ENCODE peak calls at places on chromosome 12, in seven cellular contexts. L, K, A, Z, B, G and Y are unnamed samples. For H3K4me1, the result is how much of the 10 kb centered on the place peaks cover.

GRCh38 chr12:70332236-70332635 is 33.9 kb upstream of the KCNMB4 start:
- DNase-seq in G (peak), K (no peak), L (no peak), Z (no peak), B (no peak), A (no peak), Y (no peak)

GRCh38 chr12:56081393-56082347 is 1.7 kb downstream of the ERBB3 start:
- DNase-seq in G (peak), Z (no peak), A (no peak), K (no peak), L (no peak), B (no peak), Y (no peak)

GRCh38 chr12:76548222-76548837 is 11.2 kb downstream of the OSBPL8 start:
- DNase-seq in L (peak), A (no peak), G (peak), K (no peak), B (no peak), Z (no peak), Y (no peak)

GRCh38 chr12:10339441-10339840 is 31.8 kb downstream of the KLRD1 start:
- DNase-seq in K (no peak), Z (no peak), G (peak), A (no peak), L (no peak), B (no peak), Y (no peak)

GRCh38 chr12:63976902-63977395 is 132.4 kb downstream of the SRGAP1 start:
- DNase-seq in Z (no peak), B (no peak), L (no peak), G (no peak), K (no peak), A (no peak), Y (no peak)

GRCh38 chr12:21934173-21934572 is 7.1 kb downstream of the ABCC9 start:
- DNase-seq in A (no peak), L (no peak), K (no peak), G (no peak), Z (no peak), B (no peak), Y (no peak)

GRCh38 chr12:111359914-111360276 is 9.0 kb downstream of the PHETA1 start:
- DNase-seq in L (no peak), Z (no peak), A (no peak), B (no peak), G (no peak), K (no peak), Y (no peak)

GRCh38 chr12:131592972-131593371 is 117.9 kb upstream of the SFSWAP start:
- DNase-seq in K (no peak), A (no peak), Z (no peak), B (no peak), G (no peak), L (no peak), Y (no peak)

GRCh38 chr12:32115404-32116104 is 8.9 kb downstream of the BICD1 start:
- DNase-seq in A (peak), B (no peak), K (no peak), L (no peak), G (no peak), Z (peak), Y (peak)

GRCh38 chr12:56880416-56881035 is 53.7 kb downstream of the SDR9C7 start:
- DNase-seq in L (no peak), Z (no peak), A (no peak), K (no peak), B (no peak), G (no peak), Y (no peak)

GRCh38 chr12:2960432-2960956 is 1.3 kb downstream of the TEAD4 start:
- DNase-seq in L (peak), B (no peak), A (no peak), K (no peak), Z (no peak), G (peak), Y (no peak)

GRCh38 chr12:87020071-87020470 is 763.9 kb upstream of the MGAT4C start:
- DNase-seq in L (no peak), Z (no peak), K (no peak), G (peak), A (no peak), B (no peak), Y (no peak)

GRCh38 chr12:95695741-95696140 is 94.8 kb downstream of the NTN4 start:
- DNase-seq in A (no peak), K (no peak), L (no peak), Z (no peak), B (no peak), G (no peak), Y (no peak)

GRCh38 chr12:95694148-95694547 is 96.4 kb downstream of the NTN4 start:
- DNase-seq in Z (peak), B (no peak), G (peak), L (no peak), A (no peak), K (no peak), Y (peak)

GRCh38 chr12:95687937-95688336 is 102.6 kb downstream of the NTN4 start:
- DNase-seq in G (no peak), B (no peak), A (no peak), K (no peak), Z (no peak), L (no peak), Y (no peak)

GRCh38 chr12:95693689-95694088 is 96.9 kb downstream of the NTN4 start:
- DNase-seq in B (no peak), L (no peak), A (no peak), Z (no peak), K (no peak), G (no peak), Y (no peak)

DNA sequence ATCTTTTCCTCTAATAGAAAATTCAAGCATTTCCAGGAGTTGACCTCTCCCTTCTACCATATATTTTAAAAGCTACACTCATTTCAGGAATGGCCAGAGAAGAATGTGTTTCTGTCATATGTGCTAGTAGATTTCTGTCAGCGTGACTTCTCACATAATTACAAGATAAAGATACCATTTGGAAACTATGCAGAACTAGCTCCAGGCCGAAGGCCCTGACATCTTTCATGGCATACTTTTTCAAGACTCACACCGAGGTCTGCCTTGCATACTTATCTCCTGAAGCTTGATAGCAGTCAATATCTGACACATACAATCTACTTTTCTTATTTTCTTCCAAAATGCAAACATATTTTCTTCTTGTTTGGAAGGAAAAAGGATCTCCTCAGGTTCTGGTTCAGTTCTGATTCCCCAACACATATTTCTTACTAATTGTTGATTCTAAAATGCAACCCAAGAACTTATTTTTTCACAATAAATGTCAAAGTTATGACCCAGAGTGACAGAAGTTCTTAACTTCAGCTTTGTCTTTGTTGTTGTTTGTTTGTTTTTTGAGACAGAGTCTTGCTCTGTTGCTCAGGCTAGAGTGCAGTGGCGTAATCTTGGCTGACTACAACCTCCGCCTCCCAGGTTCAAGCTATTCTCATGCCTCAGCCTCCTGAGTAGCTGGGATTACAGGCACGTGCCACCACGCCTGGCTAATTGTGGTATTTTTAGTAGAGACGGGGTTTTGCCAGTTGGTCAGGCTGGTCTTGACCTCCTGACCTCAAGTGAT is 99.5 kb downstream of the NTN4 start:
- DNase-seq in G (peak), B (no peak), K (no peak), L (no peak), Z (no peak), A (no peak), Y (no peak)
- H3K4me1 ChIP-seq in G (under half), B (under half), K (under half), L (under half), Z (under half), A (under half), Y (under half)

DNA sequence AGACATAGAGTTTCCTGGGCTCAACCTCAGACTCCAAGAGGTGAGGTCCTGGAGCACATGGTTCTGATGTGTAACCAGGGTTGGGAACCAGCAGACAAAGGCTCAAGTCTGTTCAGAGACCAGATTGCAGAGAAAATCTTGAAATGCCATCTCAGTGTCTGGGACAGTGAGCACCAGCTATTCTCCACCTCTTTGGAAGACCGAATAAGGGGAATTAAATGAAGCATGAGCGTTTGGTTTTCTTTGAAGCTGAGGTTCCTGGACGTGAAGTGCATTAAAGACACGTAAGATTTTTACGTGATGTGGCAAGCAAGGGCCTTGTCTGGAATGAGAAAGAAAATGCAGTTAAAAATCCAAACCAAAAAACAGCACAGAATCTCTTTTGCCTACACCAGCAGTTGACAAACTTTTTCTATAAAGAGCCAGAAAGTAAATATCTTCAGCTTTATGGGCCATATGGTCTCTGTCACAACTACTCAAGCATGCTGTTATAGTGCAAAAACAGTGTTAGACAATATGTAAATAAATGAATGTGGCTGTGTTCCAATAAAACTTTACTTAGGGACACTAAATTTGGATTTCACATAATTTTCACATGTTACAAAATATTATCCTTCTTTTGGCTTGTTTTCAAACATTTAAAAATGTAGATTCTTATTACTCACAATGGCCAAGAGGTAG is 6.4 kb upstream of the ELK3 start:
- DNase-seq in A (no peak), K (no peak), B (no peak), G (no peak), L (no peak), Z (no peak), Y (no peak)
- H3K4me1 ChIP-seq in A (under half), K (under half), B (under half), G (under half), L (under half), Z (under half), Y (under half)

GRCh38 chr12:121770802-121771625 is 22.5 kb downstream of the RHOF start:
- DNase-seq in L (no peak), A (no peak), B (no peak), G (no peak), K (no peak), Z (no peak), Y (no peak)

GRCh38 chr12:121774968-121775474 is 18.5 kb downstream of the RHOF start:
- DNase-seq in A (no peak), Z (no peak), G (peak), L (no peak), K (peak), B (no peak), Y (no peak)

GRCh38 chr12:121770388-121770787 is 23.1 kb downstream of the RHOF start:
- DNase-seq in B (no peak), L (no peak), G (no peak), A (no peak), K (no peak), Z (no peak), Y (no peak)

GRCh38 chr12:121775501-121775900 is 18.0 kb downstream of the RHOF start:
- DNase-seq in A (no peak), B (peak), G (no peak), K (no peak), Z (no peak), L (no peak), Y (no peak)

GRCh38 chr12:121773011-121773777 is 20.3 kb downstream of the RHOF start:
- DNase-seq in Z (peak), A (no peak), G (peak), K (peak), B (peak), L (peak), Y (peak)
- H3K4me1 ChIP-seq in Z (under half), A (under half), G (under half), K (under half), B (under half), L (under half), Y (under half)

DNA sequence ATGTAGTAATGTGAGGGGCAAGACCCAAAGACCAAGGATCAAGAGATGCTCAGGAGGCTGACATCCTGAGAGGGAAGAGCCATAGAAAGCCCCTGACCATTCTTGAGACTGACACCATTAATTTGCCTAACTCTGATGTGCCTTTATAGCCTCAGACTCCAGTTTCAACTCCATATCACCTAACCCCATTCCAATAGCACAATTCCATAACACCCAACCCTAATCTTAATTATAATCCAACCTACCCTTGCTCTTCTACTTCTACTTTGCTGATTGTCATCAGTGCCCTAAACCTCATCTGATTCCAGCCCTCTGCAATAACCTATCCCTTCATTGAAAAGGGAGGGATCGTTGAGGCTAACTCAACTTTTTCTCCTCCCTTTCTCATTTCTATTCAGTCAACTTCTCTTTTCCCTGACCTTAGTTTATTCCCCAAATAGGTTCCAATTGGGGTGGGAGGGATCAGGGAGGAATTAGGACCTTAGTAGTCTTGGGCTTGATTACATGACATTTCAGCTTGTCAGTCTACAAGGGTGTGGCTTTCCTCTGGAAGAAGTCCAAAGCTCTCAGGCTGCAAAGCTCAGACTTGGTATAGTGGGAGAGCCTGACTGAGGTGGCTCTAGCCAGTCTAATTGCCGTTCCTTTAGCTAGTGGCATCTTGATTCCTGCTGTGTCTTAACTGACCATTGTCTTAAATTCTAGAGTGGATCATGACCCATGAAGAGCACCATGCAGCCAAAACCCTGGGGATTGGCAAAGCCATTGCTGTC is 3.1 kb downstream of the PFKM start:
- DNase-seq in G (no peak), K (no peak), Z (no peak), A (no peak), B (no peak), L (no peak), Y (peak)
- H3K4me1 ChIP-seq in G (under half), K (under half), Z (under half), A (under half), B (under half), L (under half), Y (under half)

GRCh38 chr12:12810507-12811143 is 2.5 kb upstream of the DDX47 start:
- DNase-seq in B (no peak), Z (no peak), K (no peak), A (no peak), L (no peak), G (no peak), Y (no peak)

GRCh38 chr12:12812163-12812562 is 983 bp upstream of the DDX47 start:
- DNase-seq in L (no peak), K (no peak), Z (no peak), G (no peak), A (no peak), B (no peak), Y (no peak)

GRCh38 chr12:12812605-12813119 is 484 bp upstream of the DDX47 start:
- DNase-seq in Z (no peak), G (no peak), A (no peak), B (no peak), K (no peak), L (no peak), Y (no peak)

GRCh38 chr12:12811343-12811742 is 1.8 kb upstream of the DDX47 start:
- DNase-seq in K (no peak), A (no peak), Z (no peak), L (no peak), B (no peak), G (no peak), Y (no peak)

GRCh38 chr12:12813120-12814101 is at the start of gene DDX47:
- DNase-seq in L (peak), Z (peak), B (peak), K (peak), G (peak), A (peak), Y (peak)
- H3K4me1 ChIP-seq in L (under half), Z (under half), B (under half), K (half or more), G (under half), A (under half), Y (under half)

DNA sequence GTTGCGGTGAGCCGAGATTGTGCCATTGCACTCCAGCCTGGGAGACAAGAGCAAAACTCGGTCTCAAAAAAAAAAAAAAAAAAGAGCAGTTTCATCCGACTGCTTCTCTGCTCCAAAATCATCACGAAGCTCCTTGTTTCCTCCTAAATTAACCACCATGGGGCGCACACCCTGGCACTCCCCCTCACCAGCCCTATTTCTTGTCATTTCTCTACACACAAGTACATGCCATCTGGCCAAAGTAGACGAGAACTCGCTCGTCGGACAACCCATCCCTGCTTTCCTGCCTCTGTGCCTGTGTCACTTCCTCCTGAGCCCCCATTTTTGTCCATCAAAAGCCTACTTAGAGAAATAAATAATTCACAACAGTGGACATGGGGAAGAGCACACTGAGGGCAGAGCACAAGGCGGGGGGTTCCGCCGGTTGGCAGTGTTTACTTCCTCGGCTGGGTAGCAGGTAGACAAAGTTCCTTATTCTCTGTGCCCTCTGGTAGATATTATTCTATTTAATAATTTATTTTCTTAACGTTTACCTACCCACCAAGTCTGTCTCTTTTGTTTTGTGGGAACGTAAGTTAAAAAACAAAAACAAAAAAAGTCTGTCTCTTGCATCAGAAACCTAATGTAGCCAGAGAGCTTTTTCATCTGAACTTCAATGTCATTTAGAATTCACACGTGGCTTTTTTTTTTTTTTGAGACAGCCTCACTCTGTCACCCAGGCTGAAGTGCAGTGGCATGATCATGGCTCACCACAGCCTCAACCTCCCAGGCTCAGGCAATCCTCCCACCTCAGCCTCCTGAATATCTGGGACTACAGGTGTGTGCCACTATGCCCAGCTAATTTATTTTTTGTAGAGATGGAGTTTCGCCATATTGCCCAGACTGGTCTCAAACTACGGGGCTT is 6.0 kb downstream of the VPS37B start:
- DNase-seq in Z (no peak), A (no peak), G (no peak), B (no peak), K (no peak), L (no peak), Y (no peak)
- H3K4me1 ChIP-seq in Z (half or more), A (half or more), G (under half), B (half or more), K (half or more), L (half or more), Y (half or more)

DNA sequence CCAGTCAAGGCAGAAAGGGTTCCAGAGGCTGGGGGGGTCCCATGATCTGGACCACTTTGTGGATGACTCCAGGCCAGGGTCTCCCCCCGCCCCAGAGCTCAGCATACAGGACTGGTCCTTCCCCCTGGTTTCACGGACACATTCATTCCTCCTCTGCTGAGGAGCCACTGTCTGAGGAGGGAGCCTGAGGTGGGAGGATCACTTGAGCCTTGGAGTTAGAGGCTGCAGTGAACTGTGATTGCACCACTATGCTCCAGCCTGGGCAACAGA is 6.8 kb downstream of the TESC start:
- DNase-seq in Z (no peak), L (no peak), G (no peak), B (peak), A (no peak), K (no peak), Y (no peak)
- H3K4me1 ChIP-seq in Z (under half), L (under half), G (under half), B (under half), A (under half), K (under half), Y (under half)

GRCh38 chr12:121130866-121131373 is 1.8 kb upstream of the P2RX7 start:
- DNase-seq in B (no peak), Z (no peak), A (no peak), G (no peak), K (no peak), L (no peak), Y (no peak)
- H3K4me1 ChIP-seq in B (under half), Z (under half), A (under half), G (under half), K (half or more), L (under half), Y (under half)

GRCh38 chr12:53051881-53052412 is 2.1 kb downstream of the TNS2 start:
- DNase-seq in L (no peak), K (no peak), A (peak), Z (no peak), B (no peak), G (no peak), Y (no peak)
- H3K4me1 ChIP-seq in L (under half), K (half or more), A (under half), Z (half or more), B (under half), G (under half), Y (half or more)